ENCODE peak calls at places on chromosomes 6 and 20, in five cellular contexts. O is OCI-LY7, L is pancreas, K is fibroblast of the aortic adventitia, T is HepG2. Y is an unnamed sample.

GRCh38 chr6:84979541-84979940 is 215.1 kb upstream of the TBX18 start:
- DNase-seq in K (peak; percentile 71), L (no peak), O (no peak), T (no peak), Y (no peak)

GRCh38 chr6:143510991-143511891 is at the start of gene FUCA2:
- DNase-seq in L (peak; percentile 93), K (peak; percentile 90), T (peak; percentile 87), O (no peak), Y (peak; percentile 79)

GRCh38 chr20:51966296-51966971 is 164.1 kb upstream of the SALL4 start:
- DNase-seq in T (peak; percentile 84), L (peak; percentile 30), K (peak; percentile 80), O (peak; percentile 55), Y (no peak)

GRCh38 chr6:94130458-94130857 is 711.1 kb upstream of the EPHA7 start:
- DNase-seq in T (no peak), L (no peak), K (no peak), O (no peak), Y (no peak)

GRCh38 chr20:33433465-33433864 is 10.1 kb downstream of the SNTA1 start:
- DNase-seq in L (no peak), T (no peak), K (no peak), O (no peak), Y (no peak)

GRCh38 chr20:3068986-3069900 is 2.2 kb upstream of the OXT start:
- DNase-seq in L (no peak), O (peak; percentile 45), T (peak; percentile 55), K (no peak), Y (no peak)

GRCh38 chr6:38603966-38604365 is 35.8 kb downstream of the BTBD9 start:
- DNase-seq in T (no peak), K (peak; percentile 32), L (no peak), O (no peak), Y (no peak)

GRCh38 chr6:56733298-56733697 is 90.6 kb upstream of the DST start:
- DNase-seq in K (no peak), O (no peak), T (no peak), L (no peak), Y (no peak)

GRCh38 chr20:61803903-61804804 is 261.5 kb downstream of the TAF4 start:
- DNase-seq in O (no peak), K (peak; percentile 15), L (no peak), T (no peak), Y (peak; percentile 20)

GRCh38 chr6:170420264-170420663 is 113.7 kb downstream of the FAM120B start:
- DNase-seq in L (no peak), K (no peak), T (no peak), O (no peak), Y (no peak)

GRCh38 chr6:35213161-35213823 is 464 bp upstream of the SCUBE3 start:
- DNase-seq in K (no peak), L (no peak), O (no peak), T (no peak), Y (no peak)

GRCh38 chr6:52419809-52420667 is at the start of gene EFHC1:
- DNase-seq in K (peak; percentile 96), T (peak; percentile 98), L (peak; percentile 99), O (peak; percentile 99), Y (peak; percentile 97)

GRCh38 chr6:132236744-132237143 is 164.5 kb downstream of the MOXD1 start:
- DNase-seq in L (no peak), T (no peak), K (no peak), O (no peak), Y (no peak)

GRCh38 chr6:108243836-108244235 is 17.0 kb downstream of the SNX3 start:
- DNase-seq in K (peak; percentile 63), L (no peak), O (no peak), T (no peak), Y (no peak)

GRCh38 chr6:33207569-33208088 is 671 bp upstream of the RING1 start:
- DNase-seq in K (peak; percentile 44), L (peak; percentile 68), T (no peak), O (peak; percentile 32), Y (no peak)

GRCh38 chr20:62806383-62807050 is 1.9 kb downstream of the OGFR start:
- DNase-seq in L (no peak), K (no peak), T (no peak), O (peak; percentile 29), Y (no peak)

GRCh38 chr20:62804632-62805364 is at the start of gene OGFR:
- DNase-seq in O (peak; percentile 84), T (no peak), L (no peak), K (peak; percentile 35), Y (no peak)

GRCh38 chr20:62804021-62804631 is 509 bp upstream of the OGFR start:
- DNase-seq in T (peak; percentile 67), L (no peak), O (peak; percentile 61), K (no peak), Y (no peak)

GRCh38 chr20:62805711-62806382 is 1.2 kb downstream of the OGFR start:
- DNase-seq in L (no peak), K (no peak), O (no peak), T (peak; percentile 90), Y (no peak)

DNA sequence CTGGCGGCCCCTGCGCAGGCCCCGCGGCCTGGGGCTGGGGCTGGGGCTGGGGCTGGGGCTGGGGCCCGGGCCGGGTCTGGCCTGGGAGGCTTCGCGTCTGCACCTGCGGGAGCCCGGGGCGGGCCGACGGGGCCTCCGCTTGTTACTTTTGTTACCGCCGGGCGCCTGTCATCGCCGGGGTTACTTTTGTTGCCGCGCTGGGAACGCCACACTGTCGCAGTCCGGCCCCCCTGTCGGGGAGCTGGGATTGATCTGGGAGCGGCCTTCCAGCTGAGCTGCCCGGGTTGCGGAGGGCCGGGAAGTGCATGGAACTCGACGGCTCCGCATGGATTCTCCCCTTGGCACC is 703 bp downstream of the OGFR start:
- DNase-seq in T (no peak), K (peak; percentile 26), L (no peak), O (peak; percentile 63), Y (no peak)
- TF ChIP-seq CTCF in T (no peak), K (peak; percentile 1), L (no peak), O (no peak), Y (no peak)

DNA sequence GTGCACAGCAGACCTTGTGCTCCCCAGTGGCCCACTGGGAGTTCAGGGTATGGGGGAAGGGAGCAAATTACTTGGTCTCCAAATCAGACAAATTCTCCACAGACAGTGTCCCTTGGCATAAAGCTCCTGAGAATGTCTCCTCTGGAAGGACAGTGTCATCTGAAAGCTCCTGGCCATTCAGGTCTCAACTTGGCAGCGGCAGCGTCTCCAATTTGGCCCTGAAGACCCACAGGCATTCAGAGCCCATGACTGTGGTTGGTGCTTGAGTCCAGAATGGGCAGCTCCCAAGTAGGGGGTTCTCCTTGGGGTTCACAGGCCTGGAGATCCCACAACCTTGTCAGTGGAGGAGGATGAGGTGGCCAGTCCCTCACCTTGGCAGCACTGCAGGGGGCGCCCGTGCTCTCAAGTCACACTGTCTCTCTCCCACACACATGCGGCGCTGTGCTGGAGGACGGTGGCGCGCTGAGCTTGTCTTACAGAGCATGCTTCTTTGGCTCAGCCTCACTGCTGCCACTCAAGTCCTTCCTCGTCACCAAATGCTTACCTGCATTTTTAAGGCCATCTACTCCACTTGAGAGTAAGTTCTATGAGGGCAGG is 20.7 kb downstream of the DYNLRB1 start:
- DNase-seq in T (peak; percentile 41), K (no peak), L (peak; percentile 57), O (peak; percentile 70), Y (no peak)
- TF ChIP-seq CTCF in T (peak; percentile 86), K (peak; percentile 34), L (no peak), O (peak; percentile 79), Y (no peak)

GRCh38 chr20:288956-289692 is 1.4 kb downstream of the C20orf96 start:
- DNase-seq in O (no peak), L (no peak), K (no peak), T (no peak), Y (no peak)

GRCh38 chr20:294602-295001 is 2.8 kb upstream of the ZCCHC3 start:
- DNase-seq in T (no peak), O (no peak), L (no peak), K (no peak), Y (no peak)

GRCh38 chr20:286508-286907 is 4.0 kb downstream of the C20orf96 start:
- DNase-seq in K (no peak), O (no peak), L (no peak), T (no peak), Y (no peak)

GRCh38 chr20:289693-290080 is 863 bp downstream of the C20orf96 start:
- DNase-seq in K (no peak), O (no peak), L (no peak), T (no peak), Y (no peak)

DNA sequence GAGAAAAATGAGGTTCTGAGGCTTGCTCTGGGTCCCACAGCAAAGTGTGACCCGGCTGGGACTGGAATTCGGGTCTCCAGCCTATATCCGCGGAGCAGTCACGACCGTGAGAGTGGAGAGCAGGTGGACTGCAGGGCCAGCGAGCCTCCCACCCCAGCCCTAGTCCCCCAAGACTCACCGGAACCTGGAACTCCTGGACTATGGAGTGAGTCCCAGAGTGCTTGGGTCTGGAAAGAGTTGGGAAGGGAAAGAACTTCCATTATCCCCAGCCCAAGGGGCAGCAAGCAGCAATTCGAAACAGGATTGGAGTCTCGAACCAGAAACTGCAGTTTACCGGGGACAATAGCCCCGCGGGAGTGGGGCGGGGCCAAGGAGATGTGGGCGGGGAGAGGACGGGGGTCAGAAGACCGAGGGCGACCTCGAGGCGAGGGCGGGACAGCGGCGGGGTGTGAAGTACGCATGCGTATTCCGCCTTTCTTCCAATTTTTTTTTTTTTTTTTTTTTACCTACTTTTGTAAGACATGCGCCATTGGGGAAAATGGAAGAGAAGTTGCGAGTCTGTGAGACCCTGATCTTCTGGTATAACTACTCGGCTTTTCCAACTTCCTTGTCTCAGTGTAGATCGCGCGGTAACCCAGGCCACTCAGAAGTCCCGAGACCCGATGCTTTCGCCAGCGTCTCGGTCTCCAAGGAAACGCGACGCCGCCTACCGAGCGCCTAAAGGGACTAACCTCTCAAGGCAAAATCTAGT is at the start of gene C20orf96:
- DNase-seq in T (peak; percentile 91), L (peak; percentile 97), O (peak; percentile 96), K (peak; percentile 95), Y (peak; percentile 86)
- TF ChIP-seq CTCF in T (peak; percentile 57), L (no peak), O (peak; percentile 56), K (peak; percentile 72), Y (no peak)

GRCh38 chr20:19756756-19757486 is 1.1 kb upstream of the RIN2 start:
- DNase-seq in K (no peak), T (no peak), O (no peak), L (no peak), Y (no peak)
- TF ChIP-seq CTCF in K (no peak), T (peak; percentile 34), O (no peak), L (no peak), Y (no peak)

Y was measured in mesothelial cell of epicardium.